ENCODE peak calls at places on chromosomes 3 and 15, in eight cellular contexts. W is H1, D is transverse colon, T is prostate gland, U is K562, Q is adrenal gland, C is IMR-90, L is body of pancreas. O is an unnamed sample. For H3K27me3, the result is how much of the 10 kb centered on the place peaks cover.

GRCh38 chr3:113685956-113686721 is 10.3 kb downstream of the USF3 start:
- DNase-seq in W (no peak), D (no peak), T (no peak), U (no peak), Q (peak), C (peak), L (no peak), O (peak)

GRCh38 chr3:158094235-158094916 is 11.8 kb downstream of the SHOX2 start:
- DNase-seq in W (no peak), D (no peak), T (no peak), U (no peak), Q (no peak), C (no peak), L (no peak), O (peak)

GRCh38 chr15:65919353-65919752 is 50.1 kb downstream of the RAB11A start:
- DNase-seq in W (no peak), D (no peak), T (no peak), U (no peak), Q (no peak), C (no peak), L (no peak), O (no peak)

GRCh38 chr3:19526071-19526470 is 377.8 kb downstream of the KCNH8 start:
- DNase-seq in W (no peak), D (no peak), T (no peak), U (no peak), Q (no peak), C (no peak), L (no peak), O (no peak)

GRCh38 chr3:45187597-45188210 is 38.4 kb downstream of the TMEM158 start:
- DNase-seq in W (no peak), D (no peak), T (no peak), U (no peak), Q (no peak), C (no peak), L (no peak), O (no peak)

GRCh38 chr15:80191897-80192595 is 39.2 kb downstream of the FAH start:
- DNase-seq in W (no peak), D (no peak), T (no peak), U (no peak), Q (no peak), C (no peak), L (no peak), O (no peak)

GRCh38 chr3:168534761-168535160 is 439.0 kb upstream of the GOLIM4 start:
- DNase-seq in W (no peak), D (no peak), T (no peak), U (no peak), Q (no peak), C (no peak), L (no peak), O (no peak)

GRCh38 chr15:39133201-39133600 is 447.7 kb upstream of the THBS1 start:
- DNase-seq in W (no peak), D (no peak), T (no peak), U (no peak), Q (no peak), C (peak), L (no peak), O (no peak)

GRCh38 chr3:45508659-45509037 is 85.9 kb upstream of the LIMD1 start:
- DNase-seq in W (no peak), D (no peak), T (no peak), U (no peak), Q (no peak), C (no peak), L (no peak), O (no peak)

DNA sequence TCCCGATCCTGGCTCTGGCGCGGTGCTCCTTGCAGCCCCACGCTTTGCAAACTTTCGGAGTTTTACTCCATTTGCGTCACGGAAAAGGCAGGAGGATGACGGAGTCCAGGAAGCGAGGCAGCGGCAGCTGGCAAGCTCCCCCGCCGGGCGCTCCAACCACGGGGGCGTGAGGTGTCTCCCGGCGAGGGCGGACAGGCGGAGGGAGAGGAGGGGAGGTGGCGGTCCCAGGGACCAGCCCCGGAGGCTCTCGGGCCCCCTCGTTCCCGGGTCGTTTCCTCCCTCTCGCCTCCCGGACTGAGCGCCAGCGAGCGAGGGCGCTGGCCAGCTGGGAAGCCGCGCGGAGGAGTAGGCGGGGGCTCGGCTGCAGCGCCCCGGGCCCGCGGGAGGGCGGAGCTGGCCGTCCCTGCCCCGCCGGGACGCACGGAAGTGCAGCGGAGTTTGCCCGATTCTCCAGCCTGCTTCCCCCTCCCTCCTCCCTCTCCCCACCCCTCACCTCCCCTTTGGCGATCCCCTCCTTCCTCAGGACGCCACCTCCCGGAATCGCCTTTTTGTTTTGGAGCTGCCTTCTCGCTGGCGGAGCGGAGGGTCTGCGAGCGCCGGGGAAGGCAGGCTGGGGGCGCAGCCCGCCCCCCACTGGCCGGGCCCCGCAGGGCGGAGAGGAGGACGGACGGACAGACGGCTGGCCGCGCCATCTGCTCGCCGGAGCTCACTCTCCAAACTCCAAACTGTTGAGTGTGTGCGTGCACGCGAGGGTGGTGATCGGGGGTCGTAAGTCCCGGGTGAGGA is at the start of gene SNX33:
- DNase-seq in W (peak), D (peak), T (peak), U (peak), Q (peak), C (peak), L (peak), O (peak)
- TF ChIP-seq POLR2A in W (no peak), D (peak), T (peak), U (peak), Q (peak), C (peak), L (peak), O (peak)

GRCh38 chr3:136197159-136197715 is 1.1 kb upstream of the MSL2 start:
- DNase-seq in W (no peak), D (no peak), T (no peak), U (no peak), Q (no peak), C (no peak), L (no peak), O (no peak)

GRCh38 chr3:136194409-136195257 is 1.5 kb downstream of the MSL2 start:
- DNase-seq in W (no peak), D (peak), T (peak), U (no peak), Q (peak), C (peak), L (peak), O (peak)

GRCh38 chr3:136196064-136196400 is at the start of gene MSL2:
- DNase-seq in W (no peak), D (peak), T (no peak), U (no peak), Q (peak), C (no peak), L (peak), O (no peak)

GRCh38 chr3:136195258-136196063 is 674 bp downstream of the MSL2 start:
- DNase-seq in W (no peak), D (peak), T (peak), U (peak), Q (peak), C (peak), L (peak), O (peak)

GRCh38 chr3:136196401-136197158 is 445 bp upstream of the MSL2 start:
- DNase-seq in W (peak), D (peak), T (peak), U (peak), Q (peak), C (peak), L (peak), O (peak)
- TF ChIP-seq CTCF in W (no peak), D (peak), T (peak), U (no peak), Q (no peak), C (no peak), L (peak), O (no peak)

GRCh38 chr3:88044411-88044810 is 14.4 kb downstream of the CGGBP1 start:
- DNase-seq in W (no peak), D (no peak), T (no peak), U (no peak), Q (no peak), C (no peak), L (no peak), O (no peak)

GRCh38 chr3:88041005-88041404 is 17.8 kb downstream of the CGGBP1 start:
- DNase-seq in W (no peak), D (no peak), T (no peak), U (no peak), Q (no peak), C (no peak), L (no peak), O (no peak)

DNA sequence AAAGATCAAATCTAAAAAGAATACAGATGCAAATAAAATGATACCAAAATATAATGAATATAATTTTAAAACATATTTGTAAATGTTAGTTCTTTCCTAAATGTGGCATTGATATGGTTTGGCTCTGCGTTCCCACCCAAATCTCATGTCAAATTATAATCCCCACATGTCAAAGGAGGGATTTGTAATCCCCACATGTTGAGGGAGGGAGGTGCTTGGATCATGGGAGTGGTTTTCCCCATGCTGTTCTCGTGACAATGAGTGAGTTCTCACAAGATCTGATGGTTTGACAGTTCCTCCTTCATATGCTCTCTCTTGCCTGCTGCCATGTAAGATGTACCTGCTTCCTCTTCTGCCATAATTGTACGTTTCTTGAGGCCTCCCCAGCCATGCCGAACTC is 12.1 kb downstream of the CGGBP1 start:
- DNase-seq in W (no peak), D (no peak), T (no peak), U (no peak), Q (no peak), C (no peak), L (no peak), O (no peak)
- H3K27me3 ChIP-seq in W (under half), D (under half), T (under half), U (under half), Q (under half), C (under half), L (under half), O (under half)

GRCh38 chr3:134360046-134360445 is 14.2 kb downstream of the AMOTL2 start:
- DNase-seq in W (no peak), D (no peak), T (no peak), U (no peak), Q (no peak), C (no peak), L (no peak), O (no peak)
- TF ChIP-seq POLR2A in W (peak), D (no peak), T (no peak), U (no peak), Q (no peak), C (no peak), L (no peak), O (no peak)

DNA sequence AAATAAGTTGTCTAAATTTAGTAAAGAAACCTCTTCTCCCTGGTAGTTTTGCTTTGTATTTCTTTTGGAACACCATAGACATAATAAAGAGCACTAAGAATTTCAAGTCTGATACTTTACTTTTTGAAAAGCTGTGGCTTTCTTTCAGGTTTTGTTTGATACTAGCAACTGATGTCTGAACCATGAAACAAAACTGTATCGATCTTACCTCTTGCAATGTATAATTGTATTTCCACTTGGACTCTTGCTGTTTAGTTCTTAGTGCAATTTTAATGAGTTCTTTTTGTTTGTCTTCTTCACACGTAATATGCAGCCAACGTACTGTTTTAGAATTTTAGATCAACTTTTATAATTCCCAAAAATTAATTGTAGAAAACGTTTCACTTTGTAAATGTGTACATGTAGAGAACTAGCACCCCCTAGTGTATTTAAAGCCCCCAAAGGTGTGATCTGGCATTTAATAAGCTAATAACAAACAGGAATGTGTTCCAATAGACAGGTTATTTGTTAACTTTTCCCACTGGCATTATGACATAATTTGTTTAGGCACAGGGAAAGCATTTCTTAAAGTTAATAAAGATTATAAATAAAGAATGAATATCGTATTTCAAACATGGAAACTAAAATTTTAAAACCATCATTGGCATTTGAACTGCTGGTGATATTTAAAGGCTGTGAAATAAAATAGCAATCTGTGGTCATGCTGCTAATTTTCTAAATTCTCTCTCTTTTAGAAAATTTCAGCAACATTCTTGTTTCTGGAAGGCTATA is 289.1 kb upstream of the DNAJC19 start:
- DNase-seq in W (no peak), D (no peak), T (no peak), U (no peak), Q (no peak), C (no peak), L (no peak), O (no peak)
- TF ChIP-seq CTCF in W (peak), D (no peak), T (no peak), U (peak), Q (peak), C (peak), L (peak), O (peak)

GRCh38 chr3:138943724-138944131 is 3.2 kb downstream of the FOXL2 start:
- DNase-seq in W (no peak), D (no peak), T (no peak), U (no peak), Q (no peak), C (no peak), L (no peak), O (no peak)

GRCh38 chr3:138944136-138944658 is 2.7 kb downstream of the FOXL2 start:
- DNase-seq in W (no peak), D (no peak), T (no peak), U (no peak), Q (no peak), C (no peak), L (no peak), O (no peak)

GRCh38 chr3:138946554-138947302 is at the start of the genes FOXL2 and FOXL2NB:
- DNase-seq in W (no peak), D (no peak), T (no peak), U (peak), Q (peak), C (peak), L (peak), O (no peak)

GRCh38 chr3:138945646-138946553 is 1.0 kb downstream of the FOXL2 start:
- DNase-seq in W (no peak), D (peak), T (no peak), U (peak), Q (no peak), C (peak), L (peak), O (peak)

DNA sequence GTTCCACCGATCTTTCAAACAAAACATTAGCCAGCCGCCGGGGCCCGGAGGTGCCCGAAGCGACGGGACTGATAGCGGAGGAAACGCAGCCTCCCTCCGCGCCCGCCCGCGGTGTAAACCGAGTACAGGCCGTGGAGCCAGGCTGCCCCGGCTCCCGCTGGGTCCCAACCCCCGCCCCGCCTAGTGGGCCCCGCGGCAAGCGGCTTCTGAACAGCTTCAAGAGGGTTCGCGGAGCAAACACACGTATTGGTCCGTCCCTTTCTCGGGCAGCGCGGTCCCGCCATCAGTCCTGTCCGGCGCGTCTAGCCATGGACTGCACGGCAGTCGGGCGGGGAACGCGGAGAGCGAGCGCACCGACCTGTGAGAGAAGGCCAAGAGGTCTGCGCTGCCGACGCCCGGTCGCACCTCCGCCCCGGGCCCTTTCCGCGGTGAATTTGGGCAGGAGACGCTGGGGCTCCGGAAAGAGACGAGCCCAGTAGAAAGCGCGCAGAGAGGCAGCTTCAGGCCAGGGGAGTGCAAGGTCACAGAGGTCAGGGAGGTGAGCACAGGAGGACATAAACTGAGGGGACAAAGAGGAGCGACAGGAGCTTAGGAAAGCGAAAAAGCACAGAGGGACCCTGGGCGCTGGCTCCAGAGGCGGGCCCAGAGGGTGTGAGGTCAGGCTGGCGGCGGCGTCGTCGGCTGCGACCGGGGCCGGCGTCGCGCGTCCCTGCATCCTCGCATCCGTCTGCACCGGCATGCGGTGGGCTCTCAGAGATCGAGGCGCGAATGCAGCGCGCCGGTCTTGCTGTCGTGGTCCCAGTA is 1.9 kb downstream of the FOXL2 start:
- DNase-seq in W (no peak), D (peak), T (no peak), U (peak), Q (no peak), C (no peak), L (no peak), O (no peak)
- H3K27me3 ChIP-seq in W (half or more), D (half or more), T (half or more), U (under half), Q (half or more), C (half or more), L (half or more), O (half or more)

GRCh38 chr3:196115678-196116083 is 33.8 kb upstream of the TFRC start:
- DNase-seq in W (no peak), D (no peak), T (no peak), U (no peak), Q (no peak), C (no peak), L (no peak), O (no peak)
- TF ChIP-seq POLR2A in W (no peak), D (no peak), T (no peak), U (no peak), Q (no peak), C (no peak), L (no peak), O (no peak)